ENCODE peak calls at places on chromosomes 7 and 10, in seven cellular contexts. G, U, N, Q, X, O and R are unnamed samples.

GRCh38 chr7:30074422-30075030 is 46.3 kb downstream of the PLEKHA8 start:
- DNase-seq in G (no peak), U (no peak), N (no peak), Q (peak), X (no peak), O (peak), R (no peak)

GRCh38 chr10:57562211-57562610 is 705.5 kb downstream of the IPMK start:
- DNase-seq in G (no peak), U (no peak), N (no peak), Q (no peak), X (no peak), O (no peak), R (no peak)

GRCh38 chr10:69352569-69353264 is 64.0 kb downstream of the TACR2 start:
- DNase-seq in G (no peak), U (no peak), N (peak), Q (no peak), X (no peak), O (no peak), R (no peak)

GRCh38 chr10:84341983-84342382 is 13.6 kb downstream of the CCSER2 start:
- DNase-seq in G (no peak), U (no peak), N (no peak), Q (no peak), X (no peak), O (no peak), R (no peak)

GRCh38 chr10:6036861-6037321 is 25.3 kb downstream of the IL2RA start:
- DNase-seq in G (no peak), U (no peak), N (no peak), Q (no peak), X (no peak), O (peak), R (no peak)

GRCh38 chr7:47087866-47088265 is 494.0 kb downstream of the TNS3 start:
- DNase-seq in G (no peak), U (no peak), N (no peak), Q (no peak), X (no peak), O (no peak), R (peak)

GRCh38 chr10:34864156-34865075 is 49.3 kb upstream of the PARD3 start:
- DNase-seq in G (no peak), U (no peak), N (no peak), Q (no peak), X (no peak), O (no peak), R (no peak)

GRCh38 chr7:151181011-151181431 is 6.0 kb downstream of the ASB10 start:
- DNase-seq in G (peak), U (no peak), N (no peak), Q (no peak), X (no peak), O (no peak), R (no peak)

GRCh38 chr10:112875474-112876267 is 74.4 kb upstream of the TCF7L2 start:
- DNase-seq in G (no peak), U (no peak), N (peak), Q (no peak), X (no peak), O (no peak), R (no peak)

GRCh38 chr10:91296471-91296870 is 76.0 kb downstream of the PCGF5 start:
- DNase-seq in G (no peak), U (no peak), N (no peak), Q (no peak), X (no peak), O (no peak), R (no peak)

GRCh38 chr10:114343623-114344306 is 60.5 kb downstream of the AFAP1L2 start:
- DNase-seq in G (no peak), U (no peak), N (no peak), Q (peak), X (no peak), O (no peak), R (no peak)

GRCh38 chr7:140205600-140205999 is 28.8 kb upstream of the KDM7A start:
- DNase-seq in G (no peak), U (peak), N (no peak), Q (no peak), X (no peak), O (no peak), R (no peak)

GRCh38 chr10:66519616-66520015 is 406.2 kb upstream of the LRRTM3 start:
- DNase-seq in G (no peak), U (no peak), N (no peak), Q (no peak), X (no peak), O (no peak), R (no peak)

GRCh38 chr7:129951076-129952011 is 1.4 kb downstream of the UBE2H start:
- DNase-seq in G (no peak), U (peak), N (no peak), Q (no peak), X (no peak), O (no peak), R (peak)

GRCh38 chr10:63553031-63553430 is 31.8 kb downstream of the REEP3 start:
- DNase-seq in G (no peak), U (no peak), N (peak), Q (no peak), X (no peak), O (no peak), R (no peak)

GRCh38 chr7:71633571-71634008 is 501.6 kb downstream of the GALNT17 start:
- DNase-seq in G (no peak), U (no peak), N (peak), Q (no peak), X (peak), O (no peak), R (peak)

GRCh38 chr7:105911961-105912575 is 35.7 kb upstream of the ATXN7L1 start:
- DNase-seq in G (no peak), U (no peak), N (no peak), Q (no peak), X (no peak), O (no peak), R (no peak)

GRCh38 chr7:118918556-118918955 is 694.1 kb downstream of the ANKRD7 start:
- DNase-seq in G (no peak), U (no peak), N (no peak), Q (peak), X (no peak), O (no peak), R (no peak)

GRCh38 chr7:155590215-155591023 is 44.1 kb upstream of the CNPY1 start:
- DNase-seq in G (no peak), U (no peak), N (no peak), Q (peak), X (peak), O (no peak), R (no peak)

GRCh38 chr7:118288098-118288497 is 63.6 kb downstream of the ANKRD7 start:
- DNase-seq in G (no peak), U (no peak), N (no peak), Q (no peak), X (no peak), O (peak), R (no peak)

GRCh38 chr10:15796098-15796759 is 64.1 kb downstream of the MINDY3 start:
- DNase-seq in G (no peak), U (no peak), N (no peak), Q (no peak), X (no peak), O (no peak), R (no peak)

GRCh38 chr7:112260941-112261340 is 54.4 kb downstream of the ZNF277 start:
- DNase-seq in G (no peak), U (no peak), N (no peak), Q (no peak), X (no peak), O (no peak), R (no peak)

GRCh38 chr7:142632291-142633134 is 116.8 kb upstream of the PRSS1 start:
- DNase-seq in G (peak), U (peak), N (peak), Q (peak), X (peak), O (peak), R (peak)

GRCh38 chr10:24723788-24724380 is at the start of gene ARHGAP21:
- DNase-seq in G (peak), U (peak), N (peak), Q (peak), X (peak), O (peak), R (peak)

GRCh38 chr10:122847782-122848604 is 2.3 kb upstream of the CUZD1 start:
- DNase-seq in G (no peak), U (no peak), N (no peak), Q (no peak), X (no peak), O (no peak), R (no peak)

GRCh38 chr7:130884437-130885417 is 150.7 kb upstream of the KLF14 start:
- DNase-seq in G (no peak), U (no peak), N (no peak), Q (no peak), X (no peak), O (no peak), R (peak)

GRCh38 chr7:1811850-1812692 is 142.0 kb downstream of the ELFN1 start:
- DNase-seq in G (peak), U (peak), N (no peak), Q (no peak), X (no peak), O (no peak), R (no peak)

GRCh38 chr10:25296324-25296723 is 121.5 kb downstream of the GPR158 start:
- DNase-seq in G (no peak), U (no peak), N (no peak), Q (no peak), X (no peak), O (no peak), R (no peak)

GRCh38 chr10:17528296-17528862 is 74.0 kb upstream of the ST8SIA6 start:
- DNase-seq in G (no peak), U (no peak), N (no peak), Q (no peak), X (no peak), O (no peak), R (no peak)

GRCh38 chr7:77428777-77429231 is 12.7 kb upstream of the GSAP start:
- DNase-seq in G (no peak), U (no peak), N (no peak), Q (no peak), X (no peak), O (no peak), R (peak)

GRCh38 chr10:27717191-27717590 is 28.4 kb downstream of the MKX start:
- DNase-seq in G (no peak), U (no peak), N (no peak), Q (no peak), X (no peak), O (no peak), R (no peak)

GRCh38 chr7:105196473-105196872 is 182.5 kb downstream of the KMT2E start:
- DNase-seq in G (no peak), U (no peak), N (no peak), Q (no peak), X (no peak), O (no peak), R (no peak)